ENCODE peak calls at places on chromosomes 2 and 18, in nine cellular contexts. L is tibial artery; F is stimulated activated CD8-positive, alpha-beta memory T cell treated with anti-CD3 and anti-CD28 coated beads, Interleukin-4, amount 100 ng/mL, for 1 hour; N is endodermal cell; B is cardiac fibroblast; Z is MCF 10A; T is stimulated activated naive CD4-positive, alpha-beta T cell; G is NCI-H446; Q is occipital lobe. C is an unnamed sample.

GRCh38 chr2:774436-774835 is 97.2 kb upstream of the TMEM18 start:
- DNase-seq in L (no peak), F (no peak), N (peak; percentile 78), B (no peak), Z (no peak), T (no peak), G (no peak), Q (no peak), C (no peak)

GRCh38 chr18:54825626-54826344 is 2.5 kb upstream of the RAB27B start:
- DNase-seq in L (no peak), F (no peak), N (no peak), B (no peak), Z (no peak), T (no peak), G (no peak), Q (no peak), C (no peak)

GRCh38 chr2:135743860-135744259 is 2.2 kb downstream of the UBXN4 start:
- DNase-seq in L (no peak), F (no peak), N (no peak), B (no peak), Z (no peak), T (no peak), G (no peak), Q (no peak), C (no peak)

GRCh38 chr2:57981369-57981768 is 65.2 kb upstream of the VRK2 start:
- DNase-seq in L (no peak), F (no peak), N (no peak), B (peak; percentile 29), Z (peak; percentile 84), T (no peak), G (peak; percentile 43), Q (no peak), C (no peak)

GRCh38 chr18:53861185-53861584 is 363.3 kb downstream of the MBD2 start:
- DNase-seq in L (no peak), F (no peak), N (no peak), B (no peak), Z (no peak), T (no peak), G (no peak), Q (no peak), C (no peak)

GRCh38 chr2:5520352-5520996 is 171.7 kb upstream of the SOX11 start:
- DNase-seq in L (no peak), F (no peak), N (peak; percentile 51), B (no peak), Z (no peak), T (no peak), G (no peak), Q (no peak), C (no peak)

GRCh38 chr2:190119257-190119656 is 56.7 kb upstream of the MSTN start:
- DNase-seq in L (peak; percentile 30), F (no peak), N (peak; percentile 87), B (peak; percentile 22), Z (no peak), T (peak; percentile 45), G (no peak), Q (peak; percentile 30), C (peak; percentile 8)

GRCh38 chr2:134327367-134327766 is 73.5 kb downstream of the MGAT5 start:
- DNase-seq in L (no peak), F (no peak), N (no peak), B (peak; percentile 54), Z (peak; percentile 56), T (no peak), G (no peak), Q (no peak), C (no peak)

GRCh38 chr2:233412405-233412804 is 58.1 kb downstream of the DGKD start:
- DNase-seq in L (no peak), F (no peak), N (no peak), B (no peak), Z (no peak), T (no peak), G (no peak), Q (no peak), C (no peak)